ENCODE peak calls at places on chromosomes 1 and 21, in nine cellular contexts. T is tibial nerve, I is transverse colon, P is A549, W is K562, O is SK-N-SH, U is sigmoid colon, Z is stomach, E is ovary. B is an unnamed sample.

GRCh38 chr21:29213513-29214385 is 83.3 kb downstream of the MAP3K7CL start:
- DNase-seq in Z (no peak), W (no peak), U (no peak), O (no peak), E (no peak), T (no peak), P (no peak), I (no peak), B (no peak)

GRCh38 chr1:65792671-65793358 is at the start of gene PDE4B:
- DNase-seq in Z (no peak), P (no peak), I (peak; percentile 24), W (no peak), T (no peak), O (peak; percentile 75), U (no peak), E (no peak), B (no peak)

GRCh38 chr1:30681782-30682181 is 41.6 kb downstream of the MATN1 start:
- DNase-seq in E (no peak), O (no peak), U (peak; percentile 41), W (no peak), T (no peak), I (no peak), P (no peak), Z (no peak), B (peak; percentile 52)

GRCh38 chr1:212242288-212242984 is 42.8 kb upstream of the PPP2R5A start:
- DNase-seq in E (no peak), W (peak; percentile 91), O (no peak), Z (no peak), P (no peak), I (no peak), T (no peak), U (no peak), B (no peak)

GRCh38 chr1:6891781-6892579 is 106.7 kb downstream of the CAMTA1 start:
- DNase-seq in Z (no peak), O (no peak), U (no peak), I (no peak), T (no peak), E (no peak), W (no peak), P (no peak), B (no peak)

GRCh38 chr1:227901906-227902640 is 45.7 kb downstream of the WNT9A start:
- DNase-seq in T (no peak), W (peak; percentile 24), E (no peak), Z (no peak), I (no peak), U (peak; percentile 45), O (peak; percentile 70), P (no peak), B (peak; percentile 58)

GRCh38 chr1:170414989-170415733 is 116.8 kb upstream of the GORAB start:
- DNase-seq in I (no peak), T (no peak), W (no peak), O (no peak), E (no peak), U (no peak), Z (no peak), P (no peak), B (no peak)

GRCh38 chr1:18119289-18119688 is 11.7 kb downstream of the IGSF21 start:
- DNase-seq in P (no peak), U (no peak), I (no peak), Z (no peak), T (no peak), E (no peak), W (no peak), O (no peak), B (no peak)

GRCh38 chr1:187509091-187509490 is 680.3 kb downstream of the PLA2G4A start:
- DNase-seq in I (no peak), W (no peak), U (no peak), E (no peak), T (no peak), O (no peak), P (no peak), Z (no peak), B (no peak)

GRCh38 chr1:30256911-30257310 is 466.5 kb downstream of the MATN1 start:
- DNase-seq in I (no peak), U (peak; percentile 44), P (no peak), T (no peak), E (no peak), O (no peak), Z (no peak), W (no peak), B (no peak)

GRCh38 chr1:240611619-240612490 is at the start of gene GREM2:
- DNase-seq in Z (peak; percentile 58), P (peak; percentile 31), T (no peak), U (peak; percentile 83), E (peak; percentile 65), I (peak; percentile 62), O (peak; percentile 78), W (no peak), B (peak; percentile 79)

GRCh38 chr1:204358145-204358544 is 1.6 kb downstream of the PLEKHA6 start:
- DNase-seq in W (no peak), Z (no peak), I (no peak), T (no peak), O (peak; percentile 70), U (no peak), E (no peak), P (no peak), B (no peak)

GRCh38 chr21:42835611-42836401 is 43.5 kb downstream of the WDR4 start:
- DNase-seq in P (no peak), I (no peak), W (no peak), U (no peak), Z (peak; percentile 13), O (no peak), T (no peak), E (no peak), B (peak; percentile 29)

GRCh38 chr21:42836402-42836666 is 43.0 kb downstream of the WDR4 start:
- DNase-seq in E (no peak), U (no peak), W (no peak), T (no peak), P (no peak), O (no peak), Z (no peak), I (no peak), B (no peak)

GRCh38 chr21:42839271-42840231 is 39.8 kb downstream of the WDR4 start:
- DNase-seq in P (no peak), E (peak; percentile 11), O (peak; percentile 24), U (no peak), Z (peak; percentile 22), T (peak; percentile 4), I (no peak), W (no peak), B (peak; percentile 45)

GRCh38 chr21:42836767-42837301 is 42.5 kb downstream of the WDR4 start:
- DNase-seq in I (no peak), W (no peak), E (no peak), Z (peak; percentile 16), T (no peak), U (no peak), P (no peak), O (peak; percentile 18), B (no peak)

GRCh38 chr21:42837421-42838211 is 41.7 kb downstream of the WDR4 start:
- DNase-seq in P (no peak), T (no peak), I (no peak), U (no peak), Z (peak; percentile 21), E (peak; percentile 30), W (peak; percentile 26), O (peak; percentile 43), B (peak; percentile 59)
- H3K4me1 ChIP-seq in P (no peaks in the 10 kb centered on the region), T (no peaks in the 10 kb centered on the region), I (peaks cover 5% of the 10 kb centered on the region), U (peaks cover 6% of the 10 kb centered on the region), Z (peaks cover 5% of the 10 kb centered on the region), E (peaks cover 2% of the 10 kb centered on the region), W (peaks cover 20% of the 10 kb centered on the region), O (peaks cover 7% of the 10 kb centered on the region), B (peaks cover 9% of the 10 kb centered on the region)

GRCh38 chr1:36482724-36483388 is at the start of gene CSF3R:
- DNase-seq in I (no peak), O (no peak), E (no peak), T (no peak), P (no peak), W (no peak), Z (no peak), U (peak; percentile 64), B (no peak)
- H3K4me3 ChIP-seq in I (no peak within 1 kb of the TSS), O (no peak within 1 kb of the TSS), E (no peak within 1 kb of the TSS), T (peak within 1 kb of the TSS; percentile 0), P (no peak within 1 kb of the TSS), W (no peak within 1 kb of the TSS), Z (peak within 1 kb of the TSS; percentile 31), U (no peak within 1 kb of the TSS), B (peak within 1 kb of the TSS; percentile 17)

GRCh38 chr1:77347646-77348045 is 65.8 kb downstream of the AK5 start:
- DNase-seq in Z (no peak), U (no peak), P (peak; percentile 64), I (no peak), W (peak; percentile 79), O (no peak), E (no peak), T (no peak), B (no peak)
- TF ChIP-seq EP300 in Z (no peak), U (no peak), P (peak; percentile 27), I (no peak), W (no peak), O (peak; percentile 61), E (no peak), T (no peak), B (no peak)

GRCh38 chr1:235296729-235297128 is 31.2 kb downstream of the ARID4B start:
- DNase-seq in U (no peak), Z (no peak), W (no peak), T (no peak), I (no peak), E (no peak), P (no peak), O (no peak), B (no peak)

GRCh38 chr1:235295902-235296350 is 32.1 kb downstream of the ARID4B start:
- DNase-seq in U (no peak), P (no peak), W (peak; percentile 51), O (no peak), Z (peak; percentile 80), T (no peak), E (no peak), I (no peak), B (no peak)

GRCh38 chr1:235298772-235299513 is 29.0 kb downstream of the ARID4B start:
- DNase-seq in O (no peak), T (no peak), P (no peak), I (no peak), E (no peak), Z (no peak), U (no peak), W (no peak), B (no peak)

GRCh38 chr1:235299514-235299858 is 28.5 kb downstream of the ARID4B start:
- DNase-seq in P (no peak), I (no peak), O (no peak), W (no peak), T (no peak), Z (no peak), U (no peak), E (no peak), B (no peak)

GRCh38 chr1:235297579-235297978 is 30.4 kb downstream of the ARID4B start:
- DNase-seq in E (no peak), U (no peak), O (no peak), T (no peak), Z (no peak), W (no peak), P (no peak), I (no peak), B (no peak)
- H3K4me1 ChIP-seq in E (peaks cover 4% of the 10 kb centered on the region), U (peaks cover 50% of the 10 kb centered on the region), O (no peaks in the 10 kb centered on the region), T (no peaks in the 10 kb centered on the region), Z (peaks cover 93% of the 10 kb centered on the region), W (peaks cover 14% of the 10 kb centered on the region), P (peaks cover 8% of the 10 kb centered on the region), I (peaks cover 26% of the 10 kb centered on the region), B (peaks cover 26% of the 10 kb centered on the region)